ENCODE peak calls at places on chromosomes 2 and 18, in eight cellular contexts. I, E, S, G, D, Q, F and U are unnamed samples.

GRCh38 chr2:68646303-68646702 is 2.9 kb downstream of the PROKR1 start:
- DNase-seq in S (no peak), Q (peak; percentile 9), D (no peak), F (no peak), G (no peak), E (no peak), I (no peak), U (no peak)

GRCh38 chr2:134628453-134628852 is 90.3 kb downstream of the TMEM163 start:
- DNase-seq in D (no peak), E (no peak), F (no peak), I (no peak), G (no peak), S (no peak), Q (no peak), U (no peak)

GRCh38 chr18:39746201-39746600 is 2180.6 kb upstream of the CELF4 start:
- DNase-seq in G (no peak), F (no peak), Q (no peak), E (no peak), I (no peak), S (no peak), D (no peak), U (no peak)

GRCh38 chr2:23617817-23618216 is 232.8 kb downstream of the KLHL29 start:
- DNase-seq in I (no peak), E (no peak), Q (no peak), F (no peak), G (peak; percentile 23), D (no peak), S (no peak), U (no peak)

GRCh38 chr2:211434773-211435172 is 878.4 kb downstream of the CPS1 start:
- DNase-seq in I (no peak), F (no peak), Q (no peak), S (no peak), G (no peak), D (no peak), E (no peak), U (no peak)

GRCh38 chr18:9765505-9765904 is 57.4 kb downstream of the RAB31 start:
- DNase-seq in D (no peak), F (no peak), Q (no peak), E (no peak), G (no peak), S (no peak), I (no peak), U (no peak)

GRCh38 chr2:215410932-215411285 is 25.0 kb downstream of the FN1 start:
- DNase-seq in F (peak; percentile 78), I (no peak), E (no peak), Q (peak; percentile 92), D (peak; percentile 82), S (no peak), G (peak; percentile 91), U (peak; percentile 72)

GRCh38 chr2:19330436-19330835 is 28.0 kb downstream of the OSR1 start:
- DNase-seq in I (no peak), G (no peak), Q (no peak), S (no peak), E (no peak), F (no peak), D (no peak), U (no peak)

GRCh38 chr2:10006248-10007147 is 36.9 kb upstream of the KLF11 start:
- DNase-seq in E (no peak), I (no peak), S (no peak), Q (no peak), F (no peak), G (no peak), D (no peak), U (no peak)

GRCh38 chr18:71503222-71503621 is 1040.9 kb downstream of the CBLN2 start:
- DNase-seq in G (no peak), I (no peak), F (no peak), Q (no peak), S (no peak), D (no peak), E (no peak), U (no peak)